ENCODE peak calls at places on chromosomes 12 and 14, in nine cellular contexts. One of them, this sample, is unnamed.

GRCh38 chr12:121802485-121802842 is 1.3 kb upstream of the SETD1B start:
- DNase-seq in progenitor cell of endocrine pancreas: no peak
- DNase-seq in NCI-H2227 treated with DMSO at 0.1 percent for 48 hours: no peak
- DNase-seq in hepatic stellate cell: no peak
- DNase-seq in stomach: no peak
- DNase-seq in activated naive CD8-positive, alpha-beta T cell treated with anti-CD3 and anti-CD28 coated beads, Interleukin-2, amount 50 U/mL, for 24 hours: no peak
- DNase-seq in nephron progenitor cell: no peak
- DNase-seq in NCI-H226: no peak
- DNase-seq in choroid plexus epithelial cell: no peak
- DNase-seq in this sample: no peak

GRCh38 chr14:57933363-57933762 is 67.5 kb upstream of the SLC35F4 start:
- DNase-seq in NCI-H2227 treated with DMSO at 0.1 percent for 48 hours: no peak
- DNase-seq in NCI-H226: no peak
- DNase-seq in nephron progenitor cell: no peak
- DNase-seq in choroid plexus epithelial cell: no peak
- DNase-seq in progenitor cell of endocrine pancreas: no peak
- DNase-seq in activated naive CD8-positive, alpha-beta T cell treated with anti-CD3 and anti-CD28 coated beads, Interleukin-2, amount 50 U/mL, for 24 hours: no peak
- DNase-seq in hepatic stellate cell: no peak
- DNase-seq in stomach: no peak
- DNase-seq in this sample: no peak

GRCh38 chr12:69055280-69055679 is 122.3 kb upstream of the CPM start:
- DNase-seq in choroid plexus epithelial cell: no peak
- DNase-seq in NCI-H2227 treated with DMSO at 0.1 percent for 48 hours: no peak
- DNase-seq in nephron progenitor cell: no peak
- DNase-seq in progenitor cell of endocrine pancreas: no peak
- DNase-seq in stomach: no peak
- DNase-seq in NCI-H226: no peak
- DNase-seq in activated naive CD8-positive, alpha-beta T cell treated with anti-CD3 and anti-CD28 coated beads, Interleukin-2, amount 50 U/mL, for 24 hours: no peak
- DNase-seq in hepatic stellate cell: no peak
- DNase-seq in this sample: no peak

GRCh38 chr12:26871985-26872384 is 39.0 kb upstream of the ITPR2 start:
- DNase-seq in nephron progenitor cell: no peak
- DNase-seq in NCI-H2227 treated with DMSO at 0.1 percent for 48 hours: no peak
- DNase-seq in stomach: no peak
- DNase-seq in activated naive CD8-positive, alpha-beta T cell treated with anti-CD3 and anti-CD28 coated beads, Interleukin-2, amount 50 U/mL, for 24 hours: no peak
- DNase-seq in hepatic stellate cell: no peak
- DNase-seq in choroid plexus epithelial cell: no peak
- DNase-seq in progenitor cell of endocrine pancreas: no peak
- DNase-seq in NCI-H226: no peak
- DNase-seq in this sample: no peak

GRCh38 chr14:36981832-36982528 is 190.4 kb downstream of the SLC25A21 start:
- DNase-seq in activated naive CD8-positive, alpha-beta T cell treated with anti-CD3 and anti-CD28 coated beads, Interleukin-2, amount 50 U/mL, for 24 hours: no peak
- DNase-seq in nephron progenitor cell: no peak
- DNase-seq in NCI-H2227 treated with DMSO at 0.1 percent for 48 hours: no peak
- DNase-seq in stomach: no peak
- DNase-seq in NCI-H226: no peak
- DNase-seq in choroid plexus epithelial cell: peak
- DNase-seq in progenitor cell of endocrine pancreas: no peak
- DNase-seq in hepatic stellate cell: no peak
- DNase-seq in this sample: no peak

GRCh38 chr12:56385873-56386272 is 23.2 kb upstream of the APOF start:
- DNase-seq in stomach: peak
- DNase-seq in hepatic stellate cell: no peak
- DNase-seq in NCI-H2227 treated with DMSO at 0.1 percent for 48 hours: no peak
- DNase-seq in nephron progenitor cell: no peak
- DNase-seq in NCI-H226: peak
- DNase-seq in choroid plexus epithelial cell: peak
- DNase-seq in progenitor cell of endocrine pancreas: no peak
- DNase-seq in activated naive CD8-positive, alpha-beta T cell treated with anti-CD3 and anti-CD28 coated beads, Interleukin-2, amount 50 U/mL, for 24 hours: no peak
- DNase-seq in this sample: no peak

GRCh38 chr12:76883151-76883550 is 4.3 kb upstream of the CSRP2 start:
- DNase-seq in progenitor cell of endocrine pancreas: no peak
- DNase-seq in stomach: no peak
- DNase-seq in activated naive CD8-positive, alpha-beta T cell treated with anti-CD3 and anti-CD28 coated beads, Interleukin-2, amount 50 U/mL, for 24 hours: no peak
- DNase-seq in NCI-H226: peak
- DNase-seq in nephron progenitor cell: no peak
- DNase-seq in choroid plexus epithelial cell: peak
- DNase-seq in hepatic stellate cell: peak
- DNase-seq in NCI-H2227 treated with DMSO at 0.1 percent for 48 hours: no peak
- DNase-seq in this sample: no peak

GRCh38 chr14:54781936-54782802 is 120.5 kb downstream of the GCH1 start:
- DNase-seq in hepatic stellate cell: no peak
- DNase-seq in nephron progenitor cell: no peak
- DNase-seq in activated naive CD8-positive, alpha-beta T cell treated with anti-CD3 and anti-CD28 coated beads, Interleukin-2, amount 50 U/mL, for 24 hours: no peak
- DNase-seq in NCI-H2227 treated with DMSO at 0.1 percent for 48 hours: no peak
- DNase-seq in stomach: no peak
- DNase-seq in progenitor cell of endocrine pancreas: no peak
- DNase-seq in choroid plexus epithelial cell: no peak
- DNase-seq in NCI-H226: no peak
- DNase-seq in this sample: no peak

GRCh38 chr12:87779858-87780498 is 249.2 kb downstream of the C12orf50 start:
- DNase-seq in hepatic stellate cell: no peak
- DNase-seq in nephron progenitor cell: no peak
- DNase-seq in activated naive CD8-positive, alpha-beta T cell treated with anti-CD3 and anti-CD28 coated beads, Interleukin-2, amount 50 U/mL, for 24 hours: no peak
- DNase-seq in stomach: no peak
- DNase-seq in progenitor cell of endocrine pancreas: no peak
- DNase-seq in NCI-H226: peak
- DNase-seq in choroid plexus epithelial cell: peak
- DNase-seq in NCI-H2227 treated with DMSO at 0.1 percent for 48 hours: no peak
- DNase-seq in this sample: no peak

GRCh38 chr12:5171701-5172100 is 128.0 kb downstream of the KCNA5 start:
- DNase-seq in stomach: no peak
- DNase-seq in activated naive CD8-positive, alpha-beta T cell treated with anti-CD3 and anti-CD28 coated beads, Interleukin-2, amount 50 U/mL, for 24 hours: no peak
- DNase-seq in NCI-H2227 treated with DMSO at 0.1 percent for 48 hours: peak
- DNase-seq in progenitor cell of endocrine pancreas: peak
- DNase-seq in nephron progenitor cell: peak
- DNase-seq in NCI-H226: no peak
- DNase-seq in choroid plexus epithelial cell: peak
- DNase-seq in hepatic stellate cell: peak
- DNase-seq in this sample: peak

GRCh38 chr12:105957058-105957457 is 181.7 kb downstream of the NUAK1 start:
- DNase-seq in NCI-H226: no peak
- DNase-seq in choroid plexus epithelial cell: no peak
- DNase-seq in stomach: no peak
- DNase-seq in nephron progenitor cell: no peak
- DNase-seq in activated naive CD8-positive, alpha-beta T cell treated with anti-CD3 and anti-CD28 coated beads, Interleukin-2, amount 50 U/mL, for 24 hours: no peak
- DNase-seq in hepatic stellate cell: no peak
- DNase-seq in NCI-H2227 treated with DMSO at 0.1 percent for 48 hours: no peak
- DNase-seq in progenitor cell of endocrine pancreas: no peak
- DNase-seq in this sample: no peak

GRCh38 chr12:19239616-19240234 is 110.2 kb downstream of the PLEKHA5 start:
- DNase-seq in NCI-H226: no peak
- DNase-seq in stomach: no peak
- DNase-seq in nephron progenitor cell: no peak
- DNase-seq in hepatic stellate cell: peak
- DNase-seq in progenitor cell of endocrine pancreas: no peak
- DNase-seq in choroid plexus epithelial cell: peak
- DNase-seq in activated naive CD8-positive, alpha-beta T cell treated with anti-CD3 and anti-CD28 coated beads, Interleukin-2, amount 50 U/mL, for 24 hours: no peak
- DNase-seq in NCI-H2227 treated with DMSO at 0.1 percent for 48 hours: no peak
- DNase-seq in this sample: peak

GRCh38 chr12:52965337-52965731 is 16.4 kb downstream of the KRT18 start:
- DNase-seq in choroid plexus epithelial cell: no peak
- DNase-seq in NCI-H226: no peak
- DNase-seq in stomach: no peak
- DNase-seq in hepatic stellate cell: no peak
- DNase-seq in progenitor cell of endocrine pancreas: no peak
- DNase-seq in NCI-H2227 treated with DMSO at 0.1 percent for 48 hours: no peak
- DNase-seq in activated naive CD8-positive, alpha-beta T cell treated with anti-CD3 and anti-CD28 coated beads, Interleukin-2, amount 50 U/mL, for 24 hours: no peak
- DNase-seq in nephron progenitor cell: peak
- DNase-seq in this sample: no peak

GRCh38 chr14:20278414-20278813 is 27.3 kb downstream of the TTC5 start:
- DNase-seq in nephron progenitor cell: no peak
- DNase-seq in progenitor cell of endocrine pancreas: no peak
- DNase-seq in choroid plexus epithelial cell: peak
- DNase-seq in stomach: no peak
- DNase-seq in NCI-H2227 treated with DMSO at 0.1 percent for 48 hours: no peak
- DNase-seq in hepatic stellate cell: no peak
- DNase-seq in NCI-H226: peak
- DNase-seq in activated naive CD8-positive, alpha-beta T cell treated with anti-CD3 and anti-CD28 coated beads, Interleukin-2, amount 50 U/mL, for 24 hours: peak
- DNase-seq in this sample: no peak